ENCODE peak calls at places on chromosomes 5 and 9, in seven cellular contexts. V is keratinocyte, M is PC-3, X is fibroblast of lung, I is GM23248, D is A673, Q is HepG2. Z is an unnamed sample.

GRCh38 chr5:2223303-2223702 is 340.6 kb upstream of the IRX4 start:
- DNase-seq in I (peak; percentile 14), V (no peak), M (no peak), Q (no peak), D (no peak), X (peak; percentile 76), Z (no peak)

GRCh38 chr5:102625446-102625845 is 126.6 kb upstream of the SLCO6A1 start:
- DNase-seq in I (no peak), V (no peak), Q (no peak), M (no peak), X (no peak), D (no peak), Z (no peak)

GRCh38 chr5:139808481-139809330 is 13.1 kb downstream of the PSD2 start:
- DNase-seq in V (no peak), Q (no peak), I (peak; percentile 58), D (peak; percentile 55), M (peak; percentile 30), X (peak; percentile 15), Z (peak; percentile 77)

GRCh38 chr5:178902849-178903248 is 7.1 kb downstream of the ZFP2 start:
- DNase-seq in D (no peak), M (no peak), I (peak; percentile 31), Q (no peak), X (no peak), V (no peak), Z (no peak)

GRCh38 chr5:53616939-53617549 is 56.6 kb downstream of the NDUFS4 start:
- DNase-seq in X (no peak), M (no peak), Q (no peak), V (no peak), I (peak; percentile 19), D (peak; percentile 14), Z (no peak)

GRCh38 chr5:171999877-172000276 is 6.6 kb downstream of the FBXW11 start:
- DNase-seq in V (no peak), D (no peak), I (no peak), X (no peak), Q (no peak), M (no peak), Z (no peak)

GRCh38 chr5:10192309-10192708 is 57.4 kb downstream of the ATPSCKMT start:
- DNase-seq in D (no peak), I (peak; percentile 86), V (no peak), Q (no peak), X (peak; percentile 61), M (peak; percentile 82), Z (no peak)

GRCh38 chr5:59503223-59503622 is 390.3 kb downstream of the PDE4D start:
- DNase-seq in D (no peak), I (peak; percentile 21), V (no peak), Q (no peak), M (no peak), X (no peak), Z (peak; percentile 23)

GRCh38 chr9:95495988-95496387 is 20.8 kb downstream of the PTCH1 start:
- DNase-seq in D (peak; percentile 47), X (no peak), V (no peak), I (no peak), M (no peak), Q (no peak), Z (peak; percentile 93)

GRCh38 chr5:88659529-88660325 is 223.3 kb downstream of the MEF2C start:
- DNase-seq in I (no peak), D (no peak), M (no peak), Q (no peak), V (no peak), X (no peak), Z (peak; percentile 93)

GRCh38 chr9:89891221-89892052 is 286.6 kb downstream of the GADD45G start:
- DNase-seq in Q (no peak), D (no peak), I (no peak), M (no peak), X (peak; percentile 26), V (no peak), Z (no peak)

GRCh38 chr5:141692919-141693848 is 11.2 kb upstream of the ARAP3 start:
- DNase-seq in D (peak; percentile 90), X (peak; percentile 11), I (peak; percentile 52), Q (no peak), V (no peak), M (no peak), Z (peak; percentile 29)

GRCh38 chr9:8256880-8257279 is 457.3 kb upstream of the DMAC1 start:
- DNase-seq in M (no peak), V (no peak), I (no peak), X (no peak), Q (no peak), D (no peak), Z (no peak)

GRCh38 chr5:132662925-132663770 is 5.2 kb downstream of the IL13 start:
- DNase-seq in V (no peak), Q (peak; percentile 36), D (peak; percentile 54), I (peak; percentile 24), M (no peak), X (no peak), Z (no peak)

GRCh38 chr5:36832274-36832673 is 44.3 kb upstream of the NIPBL start:
- DNase-seq in X (no peak), V (no peak), D (no peak), I (no peak), M (no peak), Q (no peak), Z (no peak)

GRCh38 chr9:112586600-112587155 is 100.1 kb downstream of the KIAA1958 start:
- DNase-seq in Q (no peak), M (no peak), I (peak; percentile 35), D (no peak), X (peak; percentile 6), V (no peak), Z (no peak)

GRCh38 chr5:174724484-174725260 is at the start of gene MSX2:
- DNase-seq in I (peak; percentile 97), X (peak; percentile 88), M (peak; percentile 77), V (peak; percentile 23), D (peak; percentile 82), Q (no peak), Z (peak; percentile 97)

GRCh38 chr9:92160786-92161185 is 45.6 kb upstream of the SPTLC1 start:
- DNase-seq in M (no peak), V (no peak), X (no peak), Q (no peak), I (no peak), D (no peak), Z (peak; percentile 21)

GRCh38 chr5:39167141-39167972 is 52.0 kb downstream of the FYB1 start:
- DNase-seq in D (no peak), X (peak; percentile 14), I (peak; percentile 22), M (no peak), V (no peak), Q (no peak), Z (no peak)

GRCh38 chr9:101848485-101848919 is 110.1 kb upstream of the GRIN3A start:
- DNase-seq in Q (no peak), V (no peak), I (peak; percentile 1), X (no peak), D (peak; percentile 10), M (no peak), Z (no peak)

GRCh38 chr9:5894237-5894959 is 3.7 kb downstream of the MLANA start:
- DNase-seq in V (no peak), Q (no peak), D (no peak), M (no peak), I (no peak), X (no peak), Z (no peak)

GRCh38 chr5:2134543-2135299 is 252.0 kb upstream of the IRX4 start:
- DNase-seq in I (no peak), Q (peak; percentile 42), M (peak; percentile 49), V (no peak), X (peak; percentile 46), D (no peak), Z (no peak)

GRCh38 chr9:4604678-4605095 is 57.4 kb upstream of the PLPP6 start:
- DNase-seq in X (peak; percentile 66), M (peak; percentile 86), I (peak; percentile 65), Q (peak; percentile 75), V (no peak), D (peak; percentile 88), Z (peak; percentile 78)

GRCh38 chr9:38127271-38127839 is 58.3 kb upstream of the SHB start:
- DNase-seq in X (no peak), M (no peak), I (peak; percentile 25), D (peak; percentile 19), V (no peak), Q (no peak), Z (no peak)

GRCh38 chr5:103881560-103881959 is 319.0 kb upstream of the NUDT12 start:
- DNase-seq in D (no peak), V (no peak), M (no peak), I (no peak), X (no peak), Q (no peak), Z (no peak)
- TF ChIP-seq EZH2 in D (no peak), V (no peak), M (no peak), I (no peak), X (no peak), Q (no peak), Z (no peak)

DNA sequence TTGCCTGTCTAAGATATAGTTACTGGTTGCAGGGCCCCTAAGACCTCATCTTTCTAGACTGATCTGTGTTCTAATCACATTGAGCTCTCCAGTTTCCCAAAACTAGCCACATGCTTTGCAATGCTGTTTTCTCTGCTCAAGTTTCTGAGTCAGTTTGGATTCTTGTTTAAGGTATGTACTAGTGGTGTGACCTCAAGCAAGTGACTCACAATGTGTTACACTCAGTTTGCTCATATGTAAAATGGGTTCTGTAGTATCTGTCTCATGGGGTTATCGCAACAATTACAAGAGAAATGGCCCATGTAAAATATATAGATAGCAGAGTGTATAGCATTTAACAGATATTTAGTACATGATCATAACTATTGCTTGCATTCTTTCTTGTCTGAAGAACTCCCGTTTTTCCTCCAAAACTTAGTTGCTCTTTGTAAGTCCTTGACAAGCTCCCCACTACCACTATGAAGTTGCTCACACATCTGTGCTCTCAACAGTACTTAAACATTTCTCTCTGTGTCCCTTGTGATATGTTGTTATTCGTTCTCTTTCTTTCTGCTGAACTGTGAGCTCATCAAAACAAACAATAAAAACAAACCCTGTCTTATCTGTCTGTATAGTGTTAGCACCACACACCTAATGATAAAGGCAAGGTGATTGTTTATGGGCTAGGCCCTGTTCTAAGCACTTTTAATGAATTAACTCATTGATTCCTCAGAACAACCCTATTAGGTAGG is 153.2 kb upstream of the ELL2 start:
- DNase-seq in Q (no peak), M (peak; percentile 46), D (no peak), X (peak; percentile 42), I (peak; percentile 61), V (peak; percentile 72), Z (no peak)
- H3K4me1 ChIP-seq in Q (peaks cover 95% of the 10 kb centered on the region), M (peaks cover 20% of the 10 kb centered on the region), D (no peaks in the 10 kb centered on the region), X (peaks cover 3% of the 10 kb centered on the region), I (peaks cover 45% of the 10 kb centered on the region), V (peaks cover 41% of the 10 kb centered on the region), Z (peaks cover 10% of the 10 kb centered on the region)

DNA sequence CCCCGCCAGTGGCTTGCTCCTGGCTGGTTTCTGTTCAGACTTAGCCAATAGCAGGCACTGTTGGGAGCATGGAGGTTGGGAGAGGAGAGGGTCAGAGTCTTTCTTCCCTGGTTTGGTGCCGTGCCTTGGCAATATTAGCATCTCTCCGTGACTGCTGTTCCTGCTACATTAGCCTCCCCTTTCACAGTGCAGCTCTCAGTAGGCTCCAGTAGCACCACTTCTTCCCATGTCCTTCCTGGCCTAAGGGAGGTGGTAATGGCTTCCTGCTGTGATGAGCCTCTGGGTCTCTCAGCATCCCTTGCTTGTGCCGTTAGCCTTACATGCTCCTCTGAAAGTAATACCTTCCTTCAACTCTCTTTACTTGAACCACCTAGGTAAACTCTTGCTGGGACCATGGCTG is 269.8 kb upstream of the GAS1 start:
- DNase-seq in Q (no peak), X (no peak), I (no peak), D (no peak), V (no peak), M (no peak), Z (no peak)
- TF ChIP-seq EZH2 in Q (no peak), X (no peak), I (no peak), D (no peak), V (no peak), M (no peak), Z (no peak)

GRCh38 chr5:92378961-92379611 is 996.0 kb upstream of the ARRDC3 start:
- DNase-seq in I (peak; percentile 36), M (peak; percentile 9), X (peak; percentile 50), D (no peak), Q (no peak), V (no peak), Z (peak; percentile 10)
- H3K4me1 ChIP-seq in I (peaks cover 30% of the 10 kb centered on the region), M (peaks cover 9% of the 10 kb centered on the region), X (no peaks in the 10 kb centered on the region), D (no peaks in the 10 kb centered on the region), Q (no peaks in the 10 kb centered on the region), V (no peaks in the 10 kb centered on the region), Z (no peaks in the 10 kb centered on the region)

Z was measured in neural progenitor cell.